ENCODE peak calls at places on chromosomes 1 and 21, in four cellular contexts. One of them, this sample, is unnamed.

GRCh38 chr1:115301438-115302020 is 36.5 kb downstream of the NGF start:
- DNase-seq in vagina: no peak
- DNase-seq in prostate gland: no peak
- DNase-seq in GM23338: no peak
- DNase-seq in this sample: no peak

GRCh38 chr1:74197657-74198552 is at the start of the genes FPGT and LRRIQ3:
- DNase-seq in prostate gland: peak
- DNase-seq in GM23338: peak
- DNase-seq in vagina: peak
- DNase-seq in this sample: peak

GRCh38 chr21:14451520-14451919 is 68.6 kb upstream of the HSPA13 start:
- DNase-seq in vagina: no peak
- DNase-seq in GM23338: no peak
- DNase-seq in prostate gland: no peak
- DNase-seq in this sample: no peak

GRCh38 chr1:238652346-238652968 is 733.9 kb upstream of the CHRM3 start:
- DNase-seq in GM23338: no peak
- DNase-seq in prostate gland: no peak
- DNase-seq in vagina: no peak
- DNase-seq in this sample: no peak

GRCh38 chr1:84206416-84206815 is 62.3 kb downstream of the PRKACB start:
- DNase-seq in prostate gland: no peak
- DNase-seq in vagina: no peak
- DNase-seq in GM23338: no peak
- DNase-seq in this sample: no peak

GRCh38 chr1:34753163-34753562 is 1.7 kb upstream of the GJB5 start:
- DNase-seq in prostate gland: no peak
- DNase-seq in GM23338: no peak
- DNase-seq in vagina: no peak
- DNase-seq in this sample: no peak

GRCh38 chr1:234589064-234589765 is 20.8 kb downstream of the IRF2BP2 start:
- DNase-seq in prostate gland: peak
- DNase-seq in GM23338: no peak
- DNase-seq in vagina: peak
- DNase-seq in this sample: no peak

GRCh38 chr1:18999287-18999852 is 42.9 kb upstream of the IFFO2 start:
- DNase-seq in prostate gland: peak
- DNase-seq in vagina: peak
- DNase-seq in GM23338: no peak
- DNase-seq in this sample: no peak

GRCh38 chr1:176521211-176521610 is 58.2 kb downstream of the PAPPA2 start:
- DNase-seq in GM23338: no peak
- DNase-seq in vagina: no peak
- DNase-seq in prostate gland: no peak
- DNase-seq in this sample: no peak

GRCh38 chr1:150221552-150221951 is 14.4 kb downstream of the ANP32E start:
- DNase-seq in prostate gland: no peak
- DNase-seq in GM23338: peak
- DNase-seq in vagina: no peak
- DNase-seq in this sample: no peak

GRCh38 chr1:40256401-40257084 is 1.5 kb upstream of the ZMPSTE24 start:
- DNase-seq in prostate gland: no peak
- DNase-seq in GM23338: no peak
- DNase-seq in vagina: no peak
- DNase-seq in this sample: no peak

GRCh38 chr21:43720539-43721224 is 1.8 kb downstream of the PDXK start:
- DNase-seq in GM23338: no peak
- DNase-seq in prostate gland: no peak
- DNase-seq in vagina: no peak
- DNase-seq in this sample: no peak

GRCh38 chr21:44406953-44407352 is 48.4 kb upstream of the LRRC3 start:
- DNase-seq in prostate gland: no peak
- DNase-seq in GM23338: no peak
- DNase-seq in vagina: no peak
- DNase-seq in this sample: no peak

GRCh38 chr1:212118167-212118871 is 82.8 kb downstream of the DTL start:
- DNase-seq in GM23338: no peak
- DNase-seq in prostate gland: no peak
- DNase-seq in vagina: no peak
- DNase-seq in this sample: no peak

GRCh38 chr1:24266398-24266941 is 52.7 kb upstream of the GRHL3 start:
- DNase-seq in GM23338: no peak
- DNase-seq in vagina: no peak
- DNase-seq in prostate gland: no peak
- DNase-seq in this sample: no peak

GRCh38 chr1:10665930-10666850 is 130.3 kb downstream of the CASZ1 start:
- DNase-seq in GM23338: no peak
- DNase-seq in vagina: no peak
- DNase-seq in prostate gland: peak
- DNase-seq in this sample: peak

GRCh38 chr1:46522184-46522968 is 29.1 kb downstream of the KNCN start:
- DNase-seq in GM23338: no peak
- DNase-seq in prostate gland: peak
- DNase-seq in vagina: no peak
- DNase-seq in this sample: no peak

GRCh38 chr1:197017558-197018146 is 40.3 kb downstream of the CFHR5 start:
- DNase-seq in prostate gland: no peak
- DNase-seq in GM23338: no peak
- DNase-seq in vagina: no peak
- DNase-seq in this sample: no peak

GRCh38 chr1:223843934-223844333 is 1.8 kb downstream of the TP53BP2 start:
- DNase-seq in GM23338: no peak
- DNase-seq in prostate gland: no peak
- DNase-seq in vagina: no peak
- DNase-seq in this sample: no peak

GRCh38 chr1:212721388-212722247 is 22.0 kb upstream of the BATF3 start:
- DNase-seq in vagina: no peak
- DNase-seq in prostate gland: peak
- DNase-seq in GM23338: no peak
- DNase-seq in this sample: no peak

GRCh38 chr1:246582301-246583055 is 16.2 kb downstream of the CNST start:
- DNase-seq in prostate gland: no peak
- DNase-seq in vagina: no peak
- DNase-seq in GM23338: no peak
- DNase-seq in this sample: no peak

GRCh38 chr1:47875831-47876586 is 121.2 kb downstream of the TRABD2B start:
- DNase-seq in prostate gland: no peak
- DNase-seq in GM23338: no peak
- DNase-seq in vagina: no peak
- DNase-seq in this sample: no peak

GRCh38 chr1:159746676-159747075 is 32.3 kb upstream of the CRP start:
- DNase-seq in vagina: no peak
- DNase-seq in GM23338: no peak
- DNase-seq in prostate gland: no peak
- DNase-seq in this sample: no peak

GRCh38 chr1:210362526-210362925 is 33.8 kb downstream of the HHAT start:
- DNase-seq in prostate gland: no peak
- DNase-seq in vagina: no peak
- DNase-seq in GM23338: no peak
- DNase-seq in this sample: no peak

DNA sequence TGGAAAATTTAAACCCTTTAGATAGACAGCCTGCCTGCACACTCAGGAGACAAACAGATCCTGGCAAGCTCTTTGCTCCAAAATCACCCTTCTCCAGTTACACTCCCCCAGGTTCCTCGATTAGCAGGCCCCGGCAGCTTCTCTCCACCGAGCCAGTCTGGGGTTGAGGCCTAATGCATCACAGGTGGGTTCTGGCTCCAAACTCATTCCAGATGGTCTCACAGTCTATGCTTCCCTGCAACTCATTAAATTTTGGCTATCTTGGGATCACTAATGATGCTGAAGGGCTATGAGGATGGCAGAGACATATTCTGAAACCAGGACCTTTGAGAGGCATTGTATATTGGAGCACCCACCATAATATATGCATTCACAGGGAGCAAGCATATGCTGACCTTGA is 559.8 kb upstream of the USP24 start:
- DNase-seq in GM23338: no peak
- DNase-seq in vagina: no peak
- DNase-seq in prostate gland: no peak
- DNase-seq in this sample: no peak
- TF ChIP-seq POLR2AphosphoS5 in GM23338: no peak
- TF ChIP-seq POLR2AphosphoS5 in vagina: no peak
- TF ChIP-seq POLR2AphosphoS5 in prostate gland: no peak
- TF ChIP-seq POLR2AphosphoS5 in this sample: no peak

GRCh38 chr1:101235696-101236545 is 898 bp upstream of the S1PR1 start:
- DNase-seq in vagina: no peak
- DNase-seq in prostate gland: peak
- DNase-seq in GM23338: peak
- DNase-seq in this sample: peak
- TF ChIP-seq CTCF in vagina: no peak
- TF ChIP-seq CTCF in prostate gland: no peak
- TF ChIP-seq CTCF in GM23338: no peak
- TF ChIP-seq CTCF in this sample: no peak

GRCh38 chr1:57696904-57697303 is 273.0 kb upstream of the DAB1 start:
- DNase-seq in GM23338: no peak
- DNase-seq in vagina: no peak
- DNase-seq in prostate gland: no peak
- DNase-seq in this sample: no peak
- TF ChIP-seq POLR2AphosphoS5 in GM23338: no peak
- TF ChIP-seq POLR2AphosphoS5 in vagina: no peak
- TF ChIP-seq POLR2AphosphoS5 in prostate gland: no peak
- TF ChIP-seq POLR2AphosphoS5 in this sample: no peak

GRCh38 chr1:168234846-168235547 is 9.2 kb downstream of the SFT2D2 start:
- DNase-seq in vagina: no peak
- DNase-seq in GM23338: peak
- DNase-seq in prostate gland: no peak
- DNase-seq in this sample: no peak
- TF ChIP-seq CTCF in vagina: no peak
- TF ChIP-seq CTCF in GM23338: peak
- TF ChIP-seq CTCF in prostate gland: no peak
- TF ChIP-seq CTCF in this sample: peak

GRCh38 chr1:108643492-108644333 is 17.2 kb downstream of the HENMT1 start:
- DNase-seq in vagina: no peak
- DNase-seq in GM23338: peak
- DNase-seq in prostate gland: peak
- DNase-seq in this sample: no peak

GRCh38 chr1:108646265-108646660 is 14.6 kb downstream of the HENMT1 start:
- DNase-seq in GM23338: no peak
- DNase-seq in vagina: no peak
- DNase-seq in prostate gland: no peak
- DNase-seq in this sample: no peak

GRCh38 chr1:108644984-108645383 is 15.9 kb downstream of the HENMT1 start:
- DNase-seq in prostate gland: no peak
- DNase-seq in vagina: no peak
- DNase-seq in GM23338: no peak
- DNase-seq in this sample: no peak

GRCh38 chr1:108645479-108646184 is 15.3 kb downstream of the HENMT1 start:
- DNase-seq in prostate gland: no peak
- DNase-seq in vagina: no peak
- DNase-seq in GM23338: peak
- DNase-seq in this sample: no peak

DNA sequence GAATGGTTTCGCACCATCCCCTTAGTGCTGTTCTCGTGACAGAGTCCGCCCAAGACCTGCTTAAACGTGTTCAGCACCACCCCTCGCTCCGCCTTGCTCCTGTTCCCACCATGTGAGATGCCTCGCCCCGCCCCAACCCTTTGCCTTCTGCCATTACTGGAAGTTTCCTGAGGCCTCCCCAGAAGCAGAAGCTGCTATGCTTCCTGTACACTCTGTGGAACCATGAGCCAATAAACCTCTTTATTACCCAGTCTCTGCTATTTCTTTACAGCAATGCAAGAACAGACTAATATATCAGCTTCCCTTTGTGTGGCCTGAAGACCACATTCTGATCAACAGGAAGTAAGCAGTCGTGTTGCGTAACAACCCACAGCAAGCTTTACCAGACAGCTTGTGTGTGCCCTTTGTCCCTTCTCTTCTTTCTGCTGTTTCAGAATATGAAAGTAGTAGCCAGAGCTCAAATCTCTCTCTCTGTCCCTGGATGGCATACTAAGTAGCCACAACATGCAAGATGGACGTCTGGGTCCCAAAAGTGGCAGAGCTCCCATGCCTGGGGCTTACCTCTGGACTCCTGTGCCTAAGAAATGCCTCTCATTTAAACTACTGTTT is 14.1 kb downstream of the HENMT1 start:
- DNase-seq in prostate gland: peak
- DNase-seq in GM23338: no peak
- DNase-seq in vagina: no peak
- DNase-seq in this sample: peak
- TF ChIP-seq POLR2AphosphoS5 in prostate gland: peak
- TF ChIP-seq POLR2AphosphoS5 in GM23338: no peak
- TF ChIP-seq POLR2AphosphoS5 in vagina: peak
- TF ChIP-seq POLR2AphosphoS5 in this sample: peak

DNA sequence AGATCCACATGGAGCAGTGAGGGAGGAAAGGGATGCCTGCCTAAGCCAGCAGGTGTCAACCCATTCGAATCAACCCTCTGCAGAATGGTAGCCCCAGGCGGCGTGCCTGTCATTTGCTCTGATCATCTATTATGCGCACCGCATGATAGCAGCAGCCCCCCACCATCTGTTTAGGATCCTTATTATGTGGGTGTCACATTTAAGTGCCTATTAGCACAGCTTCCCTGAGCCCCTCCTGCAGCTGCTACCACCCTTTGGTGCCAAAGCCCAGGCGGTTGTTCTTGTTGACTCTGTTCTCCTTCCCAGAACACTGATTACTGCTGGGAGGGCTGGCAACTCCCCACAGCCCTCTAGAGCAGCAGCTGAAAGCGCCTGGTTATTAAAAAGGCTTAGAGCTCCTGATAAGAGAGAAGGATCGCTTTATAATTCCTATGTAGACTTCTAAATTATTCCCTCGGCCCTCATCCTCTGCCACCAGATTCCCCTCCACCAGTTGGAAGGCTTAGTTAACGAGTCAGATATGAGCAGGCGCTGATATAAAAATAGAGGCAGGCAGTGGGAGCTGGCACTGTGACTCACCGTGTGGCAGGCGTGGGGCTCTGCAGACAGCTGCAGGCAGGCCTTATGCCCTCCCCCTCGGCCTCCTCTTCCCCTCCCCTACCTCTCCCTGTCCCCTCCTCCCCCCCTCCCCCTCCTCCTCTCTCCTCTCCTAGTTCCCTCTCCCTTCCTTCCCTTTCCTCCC is 23.0 kb downstream of the ACTA1 start:
- DNase-seq in GM23338: peak
- DNase-seq in prostate gland: peak
- DNase-seq in vagina: no peak
- DNase-seq in this sample: peak
- TF ChIP-seq CTCF in GM23338: no peak
- TF ChIP-seq CTCF in prostate gland: no peak
- TF ChIP-seq CTCF in vagina: no peak
- TF ChIP-seq CTCF in this sample: no peak

This sample was measured in sigmoid colon.